ENCODE peak calls at places on chromosomes 11 and 22, in six cellular contexts. One of them, this sample, is unnamed.

GRCh38 chr11:68016904-68017817 is 7.0 kb downstream of the ALDH3B1 start:
- DNase-seq in WTC11: no peak
- DNase-seq in HepG2: peak
- DNase-seq in H1: no peak
- DNase-seq in K562: no peak
- DNase-seq in GM12878: no peak
- DNase-seq in this sample: no peak

GRCh38 chr11:37465221-37465620 is 867.2 kb upstream of the RAG2 start:
- DNase-seq in WTC11: no peak
- DNase-seq in HepG2: no peak
- DNase-seq in H1: no peak
- DNase-seq in K562: no peak
- DNase-seq in GM12878: no peak
- DNase-seq in this sample: no peak

GRCh38 chr11:94910779-94911178 is 62.6 kb downstream of the CWC15 start:
- DNase-seq in WTC11: no peak
- DNase-seq in HepG2: no peak
- DNase-seq in H1: no peak
- DNase-seq in K562: no peak
- DNase-seq in GM12878: no peak
- DNase-seq in this sample: no peak

GRCh38 chr11:103959279-103959930 is 77.0 kb upstream of the DDI1 start:
- DNase-seq in WTC11: no peak
- DNase-seq in HepG2: no peak
- DNase-seq in H1: no peak
- DNase-seq in K562: no peak
- DNase-seq in GM12878: peak
- DNase-seq in this sample: no peak

GRCh38 chr22:24407278-24407665 is 20.1 kb upstream of the ADORA2A start:
- DNase-seq in WTC11: no peak
- DNase-seq in HepG2: no peak
- DNase-seq in H1: no peak
- DNase-seq in K562: no peak
- DNase-seq in GM12878: no peak
- DNase-seq in this sample: no peak

GRCh38 chr11:122692444-122692843 is 36.9 kb downstream of the UBASH3B start:
- DNase-seq in WTC11: peak
- DNase-seq in HepG2: no peak
- DNase-seq in H1: no peak
- DNase-seq in K562: no peak
- DNase-seq in GM12878: no peak
- DNase-seq in this sample: no peak

GRCh38 chr11:95108671-95109551 is 19.3 kb downstream of the ENDOD1 start:
- DNase-seq in WTC11: no peak
- DNase-seq in HepG2: no peak
- DNase-seq in H1: no peak
- DNase-seq in K562: peak
- DNase-seq in GM12878: no peak
- DNase-seq in this sample: no peak

GRCh38 chr11:129278586-129279319 is 86.6 kb upstream of the ARHGAP32 start:
- DNase-seq in WTC11: peak
- DNase-seq in HepG2: no peak
- DNase-seq in H1: no peak
- DNase-seq in K562: no peak
- DNase-seq in GM12878: no peak
- DNase-seq in this sample: no peak

GRCh38 chr11:58923300-58923788 is 15.9 kb upstream of the GLYATL1 start:
- DNase-seq in WTC11: peak
- DNase-seq in HepG2: peak
- DNase-seq in H1: no peak
- DNase-seq in K562: peak
- DNase-seq in GM12878: no peak
- DNase-seq in this sample: peak

GRCh38 chr11:26761382-26761781 is 39.5 kb upstream of the SLC5A12 start:
- DNase-seq in WTC11: no peak
- DNase-seq in HepG2: no peak
- DNase-seq in H1: no peak
- DNase-seq in K562: no peak
- DNase-seq in GM12878: no peak
- DNase-seq in this sample: no peak

GRCh38 chr11:46345881-46346484 is 1.3 kb upstream of the DGKZ start:
- DNase-seq in WTC11: no peak
- DNase-seq in HepG2: no peak
- DNase-seq in H1: no peak
- DNase-seq in K562: no peak
- DNase-seq in GM12878: no peak
- DNase-seq in this sample: no peak

DNA sequence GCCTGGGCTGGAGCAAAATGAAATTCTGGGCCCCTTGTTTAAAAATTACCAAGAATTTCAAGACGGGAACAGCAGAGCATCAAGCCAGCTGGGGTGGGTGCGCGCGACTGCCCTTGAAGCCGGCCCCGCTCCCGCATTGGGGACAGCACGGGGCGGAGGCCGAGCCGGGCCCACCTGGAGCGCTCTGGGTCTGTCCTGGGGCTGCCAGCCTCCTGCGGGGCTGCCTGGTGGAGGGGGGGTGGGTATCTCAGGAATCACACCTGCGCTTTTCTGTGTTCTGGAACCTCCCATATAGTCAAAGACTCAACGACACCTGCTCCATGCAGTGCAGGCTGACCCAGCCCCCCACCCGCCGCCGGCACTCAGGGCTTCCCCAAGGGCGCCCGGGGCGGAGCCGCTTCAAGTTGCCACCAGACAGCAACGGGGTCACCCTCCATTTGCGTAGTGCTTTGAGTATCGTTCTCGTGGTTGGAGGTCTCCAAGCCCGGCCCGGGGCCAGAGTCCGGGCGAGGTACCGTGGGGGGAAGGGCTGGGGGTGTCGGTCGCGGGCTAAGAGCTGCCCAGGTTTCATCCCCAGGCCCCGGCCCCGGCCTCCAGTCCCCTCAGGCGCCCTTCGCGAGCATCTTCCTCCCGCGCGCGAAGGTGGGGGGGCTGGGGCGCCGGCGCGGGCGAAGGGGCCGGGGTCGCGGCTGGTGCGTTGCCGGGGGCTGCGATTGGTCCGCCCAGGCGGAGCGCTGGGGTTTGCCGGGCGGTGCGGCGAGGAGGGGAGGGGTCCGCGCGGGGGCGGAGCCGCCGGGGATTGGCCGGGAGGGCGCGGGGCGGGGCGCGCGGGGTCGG is 6.6 kb downstream of the TSPAN4 start:
- DNase-seq in WTC11: peak
- DNase-seq in HepG2: no peak
- DNase-seq in H1: no peak
- DNase-seq in K562: no peak
- DNase-seq in GM12878: no peak
- DNase-seq in this sample: no peak
- TF ChIP-seq ATF3 in WTC11: no peak
- TF ChIP-seq ATF3 in HepG2: no peak
- TF ChIP-seq ATF3 in H1: no peak
- TF ChIP-seq ATF3 in K562: no peak
- TF ChIP-seq ATF3 in GM12878: no peak
- TF ChIP-seq ATF3 in this sample: no peak

GRCh38 chr11:44618561-44619425 is 53.3 kb downstream of the CD82 start:
- DNase-seq in WTC11: no peak
- DNase-seq in HepG2: no peak
- DNase-seq in H1: no peak
- DNase-seq in K562: no peak
- DNase-seq in GM12878: no peak
- DNase-seq in this sample: no peak

GRCh38 chr11:44622190-44622650 is 56.8 kb downstream of the CD82 start:
- DNase-seq in WTC11: no peak
- DNase-seq in HepG2: no peak
- DNase-seq in H1: no peak
- DNase-seq in K562: no peak
- DNase-seq in GM12878: no peak
- DNase-seq in this sample: no peak

GRCh38 chr11:44621784-44622183 is 56.3 kb downstream of the CD82 start:
- DNase-seq in WTC11: no peak
- DNase-seq in HepG2: no peak
- DNase-seq in H1: no peak
- DNase-seq in K562: no peak
- DNase-seq in GM12878: no peak
- DNase-seq in this sample: no peak

GRCh38 chr11:44621140-44621681 is 55.7 kb downstream of the CD82 start:
- DNase-seq in WTC11: peak
- DNase-seq in HepG2: peak
- DNase-seq in H1: peak
- DNase-seq in K562: peak
- DNase-seq in GM12878: no peak
- DNase-seq in this sample: peak

GRCh38 chr11:44619931-44620725 is 54.7 kb downstream of the CD82 start:
- DNase-seq in WTC11: no peak
- DNase-seq in HepG2: no peak
- DNase-seq in H1: no peak
- DNase-seq in K562: no peak
- DNase-seq in GM12878: no peak
- DNase-seq in this sample: no peak
- TF ChIP-seq SP1 in WTC11: no peak
- TF ChIP-seq SP1 in HepG2: no peak
- TF ChIP-seq SP1 in H1: no peak
- TF ChIP-seq SP1 in K562: no peak
- TF ChIP-seq SP1 in GM12878: no peak
- TF ChIP-seq SP1 in this sample: no peak

DNA sequence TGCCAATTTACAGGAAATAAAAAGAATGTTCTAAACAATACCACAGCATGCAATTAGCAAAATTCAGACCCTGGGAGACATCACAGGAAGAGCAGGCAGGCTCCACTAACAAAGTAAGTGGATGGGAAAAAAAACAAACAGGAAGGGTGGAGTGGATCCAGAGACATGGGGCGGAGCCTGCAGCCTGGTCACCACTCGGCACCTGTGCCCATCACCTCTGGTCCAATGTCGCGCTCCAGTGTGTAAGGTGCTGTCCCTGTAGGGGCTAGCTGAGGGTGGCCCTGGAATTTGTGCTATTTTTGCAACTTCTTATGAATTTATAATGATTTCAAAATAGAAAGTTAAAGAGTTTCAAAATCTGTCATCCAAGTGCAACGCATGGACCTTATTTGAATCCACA is 11.0 kb upstream of the MOB2 start:
- DNase-seq in WTC11: no peak
- DNase-seq in HepG2: no peak
- DNase-seq in H1: no peak
- DNase-seq in K562: no peak
- DNase-seq in GM12878: no peak
- DNase-seq in this sample: no peak
- TF ChIP-seq ATF3 in WTC11: no peak
- TF ChIP-seq ATF3 in HepG2: no peak
- TF ChIP-seq ATF3 in H1: no peak
- TF ChIP-seq ATF3 in K562: no peak
- TF ChIP-seq ATF3 in GM12878: no peak
- TF ChIP-seq ATF3 in this sample: no peak

DNA sequence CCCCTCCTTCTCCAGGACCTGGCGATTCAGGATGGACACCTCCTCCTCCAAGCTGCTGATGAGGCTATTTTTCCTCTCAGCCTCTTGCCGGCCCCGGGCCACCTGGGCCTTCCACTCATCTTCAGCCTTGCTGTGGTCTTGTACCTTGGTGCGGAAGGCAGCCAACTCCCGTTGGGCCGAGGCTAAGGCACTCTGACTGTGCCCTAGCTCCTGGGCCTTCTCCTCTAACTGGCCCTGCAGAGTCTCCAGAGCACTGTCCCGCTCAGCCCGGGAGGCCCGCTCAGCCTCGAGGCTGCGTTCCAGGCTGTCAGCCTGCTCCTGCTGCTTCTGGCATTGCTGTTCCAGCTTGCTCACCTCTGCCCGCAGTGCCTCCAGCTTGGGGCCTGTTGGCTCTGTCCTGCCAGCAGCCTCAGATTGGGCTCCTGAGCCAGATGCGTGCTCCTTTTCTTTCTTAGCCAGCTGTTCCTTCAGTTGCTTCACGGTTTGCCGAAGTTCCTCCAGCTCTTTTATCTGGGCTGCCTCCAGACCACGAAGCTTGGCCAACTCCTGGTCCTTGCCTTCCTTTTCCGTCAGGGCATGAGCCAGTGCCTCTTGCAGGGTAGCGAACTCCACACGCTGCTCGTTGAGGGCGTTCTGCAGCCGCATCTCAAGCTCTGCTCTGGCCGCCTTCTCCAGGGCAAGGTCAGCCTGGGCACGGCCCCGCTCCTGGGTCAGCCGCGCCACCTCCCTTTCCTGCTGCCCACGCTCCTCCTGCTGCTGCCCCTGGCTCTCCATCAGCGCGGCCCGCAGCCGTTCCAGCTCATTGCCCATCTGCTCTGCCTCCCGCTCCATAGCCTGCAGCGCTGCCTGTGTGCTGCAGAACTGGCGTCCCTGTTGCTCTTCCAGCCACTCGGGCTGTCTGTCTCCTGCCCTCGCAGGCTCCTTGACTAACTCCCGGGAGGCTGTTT is 15.3 kb downstream of the IL18BP start:
- DNase-seq in WTC11: no peak
- DNase-seq in HepG2: no peak
- DNase-seq in H1: no peak
- DNase-seq in K562: no peak
- DNase-seq in GM12878: no peak
- DNase-seq in this sample: no peak
- TF ChIP-seq SP1 in WTC11: no peak
- TF ChIP-seq SP1 in HepG2: no peak
- TF ChIP-seq SP1 in H1: no peak
- TF ChIP-seq SP1 in K562: no peak
- TF ChIP-seq SP1 in GM12878: no peak
- TF ChIP-seq SP1 in this sample: no peak

DNA sequence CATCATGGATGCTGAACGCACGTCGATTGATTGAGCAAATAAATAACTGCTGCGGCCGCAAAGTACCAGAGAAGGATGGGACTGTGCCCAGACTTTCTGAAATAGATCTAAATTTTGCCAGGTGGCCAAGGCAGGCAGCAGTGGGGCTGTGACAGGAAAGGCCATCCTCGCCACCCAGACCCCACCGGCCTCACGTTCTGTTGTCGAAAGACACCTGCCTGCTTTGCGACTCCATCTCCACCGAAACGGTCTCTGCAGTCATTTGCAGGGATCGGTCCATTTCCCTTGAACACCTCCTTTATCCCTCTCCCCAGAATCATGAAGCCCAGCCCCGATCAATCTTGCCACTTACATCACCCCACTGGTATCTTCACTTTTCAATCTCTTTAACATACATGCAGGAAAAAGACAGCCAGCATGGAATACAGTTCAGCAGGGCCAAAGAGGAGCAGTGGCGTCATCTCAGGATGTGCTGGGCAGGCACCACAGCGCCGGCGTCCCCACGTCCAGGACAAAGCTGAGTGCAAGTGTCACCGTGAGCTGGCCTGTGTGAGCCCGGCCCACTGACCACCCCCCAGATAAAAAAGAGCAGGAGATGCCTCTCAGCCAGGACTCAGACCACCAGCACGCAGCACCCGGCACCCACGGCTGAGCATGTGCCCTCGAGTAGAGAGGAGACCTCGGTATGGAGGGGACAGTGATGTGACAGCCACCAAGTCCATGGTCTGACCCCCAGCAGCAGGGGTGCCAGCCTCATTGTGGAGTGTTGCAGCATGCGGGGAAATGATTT is 610.3 kb downstream of the TBC1D22A start:
- DNase-seq in WTC11: no peak
- DNase-seq in HepG2: no peak
- DNase-seq in H1: no peak
- DNase-seq in K562: no peak
- DNase-seq in GM12878: no peak
- DNase-seq in this sample: no peak
- TF ChIP-seq ATF3 in WTC11: no peak
- TF ChIP-seq ATF3 in HepG2: no peak
- TF ChIP-seq ATF3 in H1: no peak
- TF ChIP-seq ATF3 in K562: no peak
- TF ChIP-seq ATF3 in GM12878: no peak
- TF ChIP-seq ATF3 in this sample: no peak